ENCODE peak calls at places on chromosomes 3 and 15, in seven cellular contexts. One of them, this sample, is unnamed.

GRCh38 chr3:53346514-53346913 is 829 bp downstream of the DCP1A start:
- DNase-seq in EL: peak; percentile 31
- DNase-seq in HEK293T: peak; percentile 19
- DNase-seq in nephron progenitor cell: peak; percentile 15
- DNase-seq in HFFc6: no peak
- DNase-seq in stimulated activated CD8-positive, alpha-beta memory T cell treated with anti-CD3 and anti-CD28 coated beads, Interleukin-4, amount 100 ng/mL, for 4 hours: no peak
- DNase-seq in HTR-8/SVneo: peak; percentile 24
- DNase-seq in this sample: no peak

GRCh38 chr3:16331319-16331883 is 66.4 kb downstream of the OXNAD1 start:
- DNase-seq in EL: no peak
- DNase-seq in HEK293T: no peak
- DNase-seq in nephron progenitor cell: no peak
- DNase-seq in HFFc6: no peak
- DNase-seq in stimulated activated CD8-positive, alpha-beta memory T cell treated with anti-CD3 and anti-CD28 coated beads, Interleukin-4, amount 100 ng/mL, for 4 hours: no peak
- DNase-seq in HTR-8/SVneo: no peak
- DNase-seq in this sample: no peak

GRCh38 chr15:58134886-58135285 is 3.3 kb upstream of the AQP9 start:
- DNase-seq in EL: no peak
- DNase-seq in HEK293T: no peak
- DNase-seq in nephron progenitor cell: no peak
- DNase-seq in HFFc6: no peak
- DNase-seq in stimulated activated CD8-positive, alpha-beta memory T cell treated with anti-CD3 and anti-CD28 coated beads, Interleukin-4, amount 100 ng/mL, for 4 hours: no peak
- DNase-seq in HTR-8/SVneo: no peak
- DNase-seq in this sample: no peak

GRCh38 chr3:150972379-150972985 is at the start of gene CLRN1:
- DNase-seq in EL: no peak
- DNase-seq in HEK293T: no peak
- DNase-seq in nephron progenitor cell: peak; percentile 10
- DNase-seq in HFFc6: no peak
- DNase-seq in stimulated activated CD8-positive, alpha-beta memory T cell treated with anti-CD3 and anti-CD28 coated beads, Interleukin-4, amount 100 ng/mL, for 4 hours: no peak
- DNase-seq in HTR-8/SVneo: no peak
- DNase-seq in this sample: no peak

GRCh38 chr15:91409430-91409829 is 309.4 kb downstream of the SV2B start:
- DNase-seq in EL: no peak
- DNase-seq in HEK293T: no peak
- DNase-seq in nephron progenitor cell: no peak
- DNase-seq in HFFc6: no peak
- DNase-seq in stimulated activated CD8-positive, alpha-beta memory T cell treated with anti-CD3 and anti-CD28 coated beads, Interleukin-4, amount 100 ng/mL, for 4 hours: no peak
- DNase-seq in HTR-8/SVneo: no peak
- DNase-seq in this sample: no peak

GRCh38 chr3:39103791-39104552 is 3.5 kb downstream of the GORASP1 start:
- DNase-seq in EL: no peak
- DNase-seq in HEK293T: no peak
- DNase-seq in nephron progenitor cell: no peak
- DNase-seq in HFFc6: no peak
- DNase-seq in stimulated activated CD8-positive, alpha-beta memory T cell treated with anti-CD3 and anti-CD28 coated beads, Interleukin-4, amount 100 ng/mL, for 4 hours: no peak
- DNase-seq in HTR-8/SVneo: no peak
- DNase-seq in this sample: no peak

GRCh38 chr15:63420333-63420741 is 38.7 kb upstream of the CA12 start:
- DNase-seq in EL: peak; percentile 40
- DNase-seq in HEK293T: peak; percentile 11
- DNase-seq in nephron progenitor cell: no peak
- DNase-seq in HFFc6: peak; percentile 34
- DNase-seq in stimulated activated CD8-positive, alpha-beta memory T cell treated with anti-CD3 and anti-CD28 coated beads, Interleukin-4, amount 100 ng/mL, for 4 hours: no peak
- DNase-seq in HTR-8/SVneo: no peak
- DNase-seq in this sample: no peak

GRCh38 chr15:34883633-34884032 is 85.9 kb downstream of the AQR start:
- DNase-seq in EL: peak; percentile 12
- DNase-seq in HEK293T: no peak
- DNase-seq in nephron progenitor cell: no peak
- DNase-seq in HFFc6: no peak
- DNase-seq in stimulated activated CD8-positive, alpha-beta memory T cell treated with anti-CD3 and anti-CD28 coated beads, Interleukin-4, amount 100 ng/mL, for 4 hours: no peak
- DNase-seq in HTR-8/SVneo: no peak
- DNase-seq in this sample: no peak

GRCh38 chr15:59685737-59686297 is 3.3 kb downstream of the BNIP2 start:
- DNase-seq in EL: peak; percentile 8
- DNase-seq in HEK293T: no peak
- DNase-seq in nephron progenitor cell: no peak
- DNase-seq in HFFc6: peak; percentile 19
- DNase-seq in stimulated activated CD8-positive, alpha-beta memory T cell treated with anti-CD3 and anti-CD28 coated beads, Interleukin-4, amount 100 ng/mL, for 4 hours: no peak
- DNase-seq in HTR-8/SVneo: no peak
- DNase-seq in this sample: no peak

GRCh38 chr3:123791417-123791816 is 92.7 kb downstream of the MYLK start:
- DNase-seq in EL: peak; percentile 76
- DNase-seq in HEK293T: no peak
- DNase-seq in nephron progenitor cell: no peak
- DNase-seq in HFFc6: peak; percentile 57
- DNase-seq in stimulated activated CD8-positive, alpha-beta memory T cell treated with anti-CD3 and anti-CD28 coated beads, Interleukin-4, amount 100 ng/mL, for 4 hours: no peak
- DNase-seq in HTR-8/SVneo: no peak
- DNase-seq in this sample: no peak

GRCh38 chr3:48470286-48470685 is 23.7 kb downstream of the ATRIP start:
- DNase-seq in EL: no peak
- DNase-seq in HEK293T: no peak
- DNase-seq in nephron progenitor cell: no peak
- DNase-seq in HFFc6: no peak
- DNase-seq in stimulated activated CD8-positive, alpha-beta memory T cell treated with anti-CD3 and anti-CD28 coated beads, Interleukin-4, amount 100 ng/mL, for 4 hours: no peak
- DNase-seq in HTR-8/SVneo: no peak
- DNase-seq in this sample: no peak

GRCh38 chr3:183554377-183554776 is 1.1 kb downstream of the KLHL6 start:
- DNase-seq in EL: no peak
- DNase-seq in HEK293T: no peak
- DNase-seq in nephron progenitor cell: no peak
- DNase-seq in HFFc6: no peak
- DNase-seq in stimulated activated CD8-positive, alpha-beta memory T cell treated with anti-CD3 and anti-CD28 coated beads, Interleukin-4, amount 100 ng/mL, for 4 hours: no peak
- DNase-seq in HTR-8/SVneo: no peak
- DNase-seq in this sample: no peak

GRCh38 chr3:126113733-126114132 is 29.8 kb upstream of the SLC41A3 start:
- DNase-seq in EL: no peak
- DNase-seq in HEK293T: peak; percentile 62
- DNase-seq in nephron progenitor cell: peak; percentile 32
- DNase-seq in HFFc6: no peak
- DNase-seq in stimulated activated CD8-positive, alpha-beta memory T cell treated with anti-CD3 and anti-CD28 coated beads, Interleukin-4, amount 100 ng/mL, for 4 hours: no peak
- DNase-seq in HTR-8/SVneo: no peak
- DNase-seq in this sample: no peak

GRCh38 chr3:52796411-52796810 is 1.8 kb downstream of the ITIH3 start:
- DNase-seq in EL: no peak
- DNase-seq in HEK293T: no peak
- DNase-seq in nephron progenitor cell: no peak
- DNase-seq in HFFc6: no peak
- DNase-seq in stimulated activated CD8-positive, alpha-beta memory T cell treated with anti-CD3 and anti-CD28 coated beads, Interleukin-4, amount 100 ng/mL, for 4 hours: no peak
- DNase-seq in HTR-8/SVneo: no peak
- DNase-seq in this sample: no peak

GRCh38 chr15:34582461-34583357 is 742 bp downstream of the GOLGA8B start:
- DNase-seq in EL: peak; percentile 45
- DNase-seq in HEK293T: peak; percentile 31
- DNase-seq in nephron progenitor cell: peak; percentile 53
- DNase-seq in HFFc6: no peak
- DNase-seq in stimulated activated CD8-positive, alpha-beta memory T cell treated with anti-CD3 and anti-CD28 coated beads, Interleukin-4, amount 100 ng/mL, for 4 hours: no peak
- DNase-seq in HTR-8/SVneo: peak; percentile 30
- DNase-seq in this sample: peak; percentile 39

GRCh38 chr3:180306155-180306554 is 269.4 kb upstream of the PEX5L start:
- DNase-seq in EL: no peak
- DNase-seq in HEK293T: no peak
- DNase-seq in nephron progenitor cell: no peak
- DNase-seq in HFFc6: no peak
- DNase-seq in stimulated activated CD8-positive, alpha-beta memory T cell treated with anti-CD3 and anti-CD28 coated beads, Interleukin-4, amount 100 ng/mL, for 4 hours: no peak
- DNase-seq in HTR-8/SVneo: no peak
- DNase-seq in this sample: no peak

GRCh38 chr3:33750216-33750558 is 32.1 kb upstream of the CLASP2 start:
- DNase-seq in EL: no peak
- DNase-seq in HEK293T: no peak
- DNase-seq in nephron progenitor cell: no peak
- DNase-seq in HFFc6: no peak
- DNase-seq in stimulated activated CD8-positive, alpha-beta memory T cell treated with anti-CD3 and anti-CD28 coated beads, Interleukin-4, amount 100 ng/mL, for 4 hours: no peak
- DNase-seq in HTR-8/SVneo: no peak
- DNase-seq in this sample: no peak

GRCh38 chr3:188905991-188906635 is 265.7 kb upstream of the TPRG1 start:
- DNase-seq in EL: no peak
- DNase-seq in HEK293T: no peak
- DNase-seq in nephron progenitor cell: no peak
- DNase-seq in HFFc6: no peak
- DNase-seq in stimulated activated CD8-positive, alpha-beta memory T cell treated with anti-CD3 and anti-CD28 coated beads, Interleukin-4, amount 100 ng/mL, for 4 hours: no peak
- DNase-seq in HTR-8/SVneo: no peak
- DNase-seq in this sample: no peak

GRCh38 chr3:148331111-148331818 is 366.4 kb upstream of the AGTR1 start:
- DNase-seq in EL: no peak
- DNase-seq in HEK293T: no peak
- DNase-seq in nephron progenitor cell: no peak
- DNase-seq in HFFc6: no peak
- DNase-seq in stimulated activated CD8-positive, alpha-beta memory T cell treated with anti-CD3 and anti-CD28 coated beads, Interleukin-4, amount 100 ng/mL, for 4 hours: no peak
- DNase-seq in HTR-8/SVneo: no peak
- DNase-seq in this sample: no peak

GRCh38 chr15:99956820-99957641 is 223.8 kb upstream of the LYSMD4 start:
- DNase-seq in EL: no peak
- DNase-seq in HEK293T: no peak
- DNase-seq in nephron progenitor cell: no peak
- DNase-seq in HFFc6: no peak
- DNase-seq in stimulated activated CD8-positive, alpha-beta memory T cell treated with anti-CD3 and anti-CD28 coated beads, Interleukin-4, amount 100 ng/mL, for 4 hours: no peak
- DNase-seq in HTR-8/SVneo: no peak
- DNase-seq in this sample: no peak

GRCh38 chr3:167870743-167871142 is 135.2 kb downstream of the SERPINI1 start:
- DNase-seq in EL: no peak
- DNase-seq in HEK293T: no peak
- DNase-seq in nephron progenitor cell: no peak
- DNase-seq in HFFc6: no peak
- DNase-seq in stimulated activated CD8-positive, alpha-beta memory T cell treated with anti-CD3 and anti-CD28 coated beads, Interleukin-4, amount 100 ng/mL, for 4 hours: no peak
- DNase-seq in HTR-8/SVneo: no peak
- DNase-seq in this sample: no peak

GRCh38 chr15:43229977-43230376 is 9.2 kb upstream of the EPB42 start:
- DNase-seq in EL: no peak
- DNase-seq in HEK293T: no peak
- DNase-seq in nephron progenitor cell: no peak
- DNase-seq in HFFc6: no peak
- DNase-seq in stimulated activated CD8-positive, alpha-beta memory T cell treated with anti-CD3 and anti-CD28 coated beads, Interleukin-4, amount 100 ng/mL, for 4 hours: no peak
- DNase-seq in HTR-8/SVneo: no peak
- DNase-seq in this sample: peak; percentile 31

GRCh38 chr15:44038801-44039200 is 156.3 kb downstream of the FRMD5 start:
- DNase-seq in EL: no peak
- DNase-seq in HEK293T: no peak
- DNase-seq in nephron progenitor cell: peak; percentile 31
- DNase-seq in HFFc6: no peak
- DNase-seq in stimulated activated CD8-positive, alpha-beta memory T cell treated with anti-CD3 and anti-CD28 coated beads, Interleukin-4, amount 100 ng/mL, for 4 hours: no peak
- DNase-seq in HTR-8/SVneo: no peak
- DNase-seq in this sample: no peak

GRCh38 chr15:62482715-62483429 is 317.8 kb upstream of the C2CD4B start:
- DNase-seq in EL: peak; percentile 65
- DNase-seq in HEK293T: peak; percentile 49
- DNase-seq in nephron progenitor cell: peak; percentile 17
- DNase-seq in HFFc6: peak; percentile 81
- DNase-seq in stimulated activated CD8-positive, alpha-beta memory T cell treated with anti-CD3 and anti-CD28 coated beads, Interleukin-4, amount 100 ng/mL, for 4 hours: no peak
- DNase-seq in HTR-8/SVneo: peak; percentile 50
- DNase-seq in this sample: no peak

GRCh38 chr3:178436773-178437172 is 99.5 kb upstream of the KCNMB2 start:
- DNase-seq in EL: peak; percentile 25
- DNase-seq in HEK293T: no peak
- DNase-seq in nephron progenitor cell: no peak
- DNase-seq in HFFc6: peak; percentile 37
- DNase-seq in stimulated activated CD8-positive, alpha-beta memory T cell treated with anti-CD3 and anti-CD28 coated beads, Interleukin-4, amount 100 ng/mL, for 4 hours: no peak
- DNase-seq in HTR-8/SVneo: peak; percentile 32
- DNase-seq in this sample: no peak

GRCh38 chr3:105999856-106000255 is 131.0 kb upstream of the CBLB start:
- DNase-seq in EL: no peak
- DNase-seq in HEK293T: no peak
- DNase-seq in nephron progenitor cell: no peak
- DNase-seq in HFFc6: no peak
- DNase-seq in stimulated activated CD8-positive, alpha-beta memory T cell treated with anti-CD3 and anti-CD28 coated beads, Interleukin-4, amount 100 ng/mL, for 4 hours: no peak
- DNase-seq in HTR-8/SVneo: no peak
- DNase-seq in this sample: no peak

GRCh38 chr3:24096695-24097290 is 151.7 kb downstream of the NR1D2 start:
- DNase-seq in EL: no peak
- DNase-seq in HEK293T: no peak
- DNase-seq in nephron progenitor cell: no peak
- DNase-seq in HFFc6: no peak
- DNase-seq in stimulated activated CD8-positive, alpha-beta memory T cell treated with anti-CD3 and anti-CD28 coated beads, Interleukin-4, amount 100 ng/mL, for 4 hours: no peak
- DNase-seq in HTR-8/SVneo: no peak
- DNase-seq in this sample: no peak

GRCh38 chr3:149975919-149976318 is 5.2 kb upstream of the PFN2 start:
- DNase-seq in EL: no peak
- DNase-seq in HEK293T: no peak
- DNase-seq in nephron progenitor cell: no peak
- DNase-seq in HFFc6: no peak
- DNase-seq in stimulated activated CD8-positive, alpha-beta memory T cell treated with anti-CD3 and anti-CD28 coated beads, Interleukin-4, amount 100 ng/mL, for 4 hours: no peak
- DNase-seq in HTR-8/SVneo: no peak
- DNase-seq in this sample: no peak

GRCh38 chr15:81001180-81002003 is 669 bp downstream of the TLNRD1 start:
- DNase-seq in EL: peak; percentile 60
- DNase-seq in HEK293T: peak; percentile 67
- DNase-seq in nephron progenitor cell: peak; percentile 65
- DNase-seq in HFFc6: peak; percentile 41
- DNase-seq in stimulated activated CD8-positive, alpha-beta memory T cell treated with anti-CD3 and anti-CD28 coated beads, Interleukin-4, amount 100 ng/mL, for 4 hours: no peak
- DNase-seq in HTR-8/SVneo: peak; percentile 24
- DNase-seq in this sample: no peak

GRCh38 chr3:175337631-175338030 is 478.5 kb downstream of the NAALADL2 start:
- DNase-seq in EL: no peak
- DNase-seq in HEK293T: no peak
- DNase-seq in nephron progenitor cell: no peak
- DNase-seq in HFFc6: no peak
- DNase-seq in stimulated activated CD8-positive, alpha-beta memory T cell treated with anti-CD3 and anti-CD28 coated beads, Interleukin-4, amount 100 ng/mL, for 4 hours: no peak
- DNase-seq in HTR-8/SVneo: no peak
- DNase-seq in this sample: no peak

GRCh38 chr3:57029924-57030323 is 30.5 kb upstream of the SPATA12 start:
- DNase-seq in EL: no peak
- DNase-seq in HEK293T: no peak
- DNase-seq in nephron progenitor cell: peak; percentile 58
- DNase-seq in HFFc6: no peak
- DNase-seq in stimulated activated CD8-positive, alpha-beta memory T cell treated with anti-CD3 and anti-CD28 coated beads, Interleukin-4, amount 100 ng/mL, for 4 hours: no peak
- DNase-seq in HTR-8/SVneo: no peak
- DNase-seq in this sample: no peak

GRCh38 chr3:14143271-14143605 is 18.4 kb downstream of the TMEM43 start:
- DNase-seq in EL: peak; percentile 61
- DNase-seq in HEK293T: no peak
- DNase-seq in nephron progenitor cell: no peak
- DNase-seq in HFFc6: peak; percentile 80
- DNase-seq in stimulated activated CD8-positive, alpha-beta memory T cell treated with anti-CD3 and anti-CD28 coated beads, Interleukin-4, amount 100 ng/mL, for 4 hours: no peak
- DNase-seq in HTR-8/SVneo: no peak
- DNase-seq in this sample: no peak

This sample was measured in C1 segment of cervical spinal cord.